ENCODE peak calls at places on chromosomes 3 and 15, in five cellular contexts. P is cardiac muscle cell; H is A172; G is Kasumi-1; J is stimulated activated CD8-positive, alpha-beta memory T cell treated with anti-CD3 and anti-CD28 coated beads, Interleukin-4, amount 100 ng/mL, for 1 hour. A is an unnamed sample.

GRCh38 chr15:41554915-41555314 is 4.1 kb upstream of the TYRO3 start:
- DNase-seq in H (no peak), G (no peak), P (no peak), J (no peak), A (no peak)

GRCh38 chr3:156140196-156140595 is 19.8 kb downstream of the KCNAB1 start:
- DNase-seq in P (no peak), H (no peak), J (no peak), G (no peak), A (no peak)

GRCh38 chr3:12384451-12385233 is 95.8 kb downstream of the PPARG start:
- DNase-seq in J (no peak), P (no peak), G (no peak), H (no peak), A (no peak)

GRCh38 chr3:15647629-15648167 is 46.2 kb downstream of the BTD start:
- DNase-seq in P (peak; percentile 94), G (peak; percentile 57), H (peak; percentile 97), J (no peak), A (no peak)

GRCh38 chr15:52439470-52439869 is 89.2 kb downstream of the MYO5A start:
- DNase-seq in H (no peak), J (no peak), P (no peak), G (no peak), A (no peak)

GRCh38 chr3:20023663-20024417 is 11.8 kb upstream of the PP2D1 start:
- DNase-seq in J (no peak), G (peak; percentile 49), H (no peak), P (peak; percentile 21), A (no peak)

GRCh38 chr3:102054543-102054942 is 205.2 kb downstream of the NFKBIZ start:
- DNase-seq in J (no peak), H (no peak), P (no peak), G (no peak), A (no peak)

GRCh38 chr3:187136936-187137335 is 2.4 kb downstream of the RPL39L start:
- DNase-seq in P (peak; percentile 21), J (no peak), H (peak; percentile 64), G (no peak), A (no peak)

GRCh38 chr3:190038050-190038631 is 82.6 kb downstream of the P3H2 start:
- DNase-seq in H (peak; percentile 81), J (no peak), G (no peak), P (peak; percentile 74), A (no peak)

GRCh38 chr15:89163271-89164055 is 57.9 kb downstream of the RLBP1 start:
- DNase-seq in J (no peak), H (no peak), P (no peak), G (no peak), A (no peak)

GRCh38 chr15:63340353-63340752 is 41.3 kb downstream of the CA12 start:
- DNase-seq in J (no peak), P (no peak), H (no peak), G (no peak), A (no peak)

GRCh38 chr3:141229132-141229531 is 2.5 kb upstream of the PXYLP1 start:
- DNase-seq in H (no peak), G (no peak), J (no peak), P (no peak), A (no peak)

GRCh38 chr15:100189319-100189718 is 152.5 kb downstream of the ADAMTS17 start:
- DNase-seq in H (no peak), P (no peak), G (no peak), J (no peak), A (no peak)

GRCh38 chr3:4720316-4721075 is 227.3 kb downstream of the ITPR1 start:
- DNase-seq in H (peak; percentile 89), G (peak; percentile 13), J (no peak), P (peak; percentile 88), A (no peak)

GRCh38 chr3:106030620-106030945 is 161.8 kb upstream of the CBLB start:
- DNase-seq in J (no peak), G (no peak), H (no peak), P (peak; percentile 19), A (no peak)

GRCh38 chr3:190131329-190131728 is 10.6 kb upstream of the P3H2 start:
- DNase-seq in P (peak; percentile 81), G (no peak), J (no peak), H (peak; percentile 45), A (no peak)

GRCh38 chr15:96324900-96325299 is 5.6 kb upstream of the NR2F2 start:
- DNase-seq in H (no peak), G (no peak), J (no peak), P (no peak), A (no peak)

GRCh38 chr3:13706451-13706850 is 157.5 kb downstream of the FBLN2 start:
- DNase-seq in P (no peak), G (no peak), J (no peak), H (no peak), A (no peak)

GRCh38 chr3:146227486-146227885 is 23.4 kb downstream of the PLSCR4 start:
- DNase-seq in H (no peak), G (no peak), J (no peak), P (peak; percentile 26), A (no peak)

GRCh38 chr3:80677796-80678195 is 910.0 kb upstream of the ROBO1 start:
- DNase-seq in H (peak; percentile 2), J (no peak), G (no peak), P (peak; percentile 25), A (no peak)

GRCh38 chr3:53134631-53135232 is 4.5 kb upstream of the RFT1 start:
- DNase-seq in G (peak; percentile 60), P (peak; percentile 83), H (peak; percentile 64), J (no peak), A (no peak)

GRCh38 chr3:150786791-150787190 is 23.8 kb upstream of the SIAH2 start:
- DNase-seq in P (no peak), H (no peak), G (no peak), J (no peak), A (no peak)

GRCh38 chr3:12300137-12300536 is 11.3 kb downstream of the PPARG start:
- DNase-seq in J (no peak), H (no peak), G (no peak), P (no peak), A (no peak)

GRCh38 chr15:77649019-77649418 is 16.3 kb upstream of the LINGO1 start:
- DNase-seq in J (no peak), P (no peak), H (no peak), G (no peak), A (peak; percentile 15)

GRCh38 chr15:90425726-90426346 is 37.8 kb downstream of the IQGAP1 start:
- DNase-seq in G (no peak), P (no peak), J (no peak), H (no peak), A (no peak)

GRCh38 chr3:46105313-46105919 is 78.1 kb upstream of the XCR1 start:
- DNase-seq in P (no peak), G (no peak), J (no peak), H (no peak), A (no peak)

GRCh38 chr15:59456114-59456513 is 18.1 kb downstream of the FAM81A start:
- DNase-seq in J (no peak), G (no peak), H (no peak), P (no peak), A (peak; percentile 80)

GRCh38 chr15:92810418-92811138 is 89.5 kb upstream of the CHD2 start:
- DNase-seq in G (peak; percentile 90), J (no peak), P (peak; percentile 89), H (peak; percentile 90), A (peak; percentile 86)

GRCh38 chr15:69293741-69294615 is 4.7 kb upstream of the PAQR5 start:
- DNase-seq in H (no peak), P (no peak), G (no peak), J (no peak), A (no peak)

GRCh38 chr3:140113983-140114923 is 179.3 kb downstream of the CLSTN2 start:
- DNase-seq in P (no peak), J (no peak), G (no peak), H (no peak), A (peak; percentile 18)

GRCh38 chr15:100880139-100880896 is 687 bp downstream of the ALDH1A3 start:
- DNase-seq in G (no peak), H (no peak), J (no peak), P (peak; percentile 54), A (no peak)

A was measured in NCI-H526 treated with DMSO at 0.1 percent for 48 hours.